ENCODE peak calls at places on chromosome 14, in six cellular contexts. K is HepG2, H is GM12892, A is K562, P is GM12878, Z is H1. B is an unnamed sample.

GRCh38 chr14:96051642-96052540 is 12.7 kb downstream of the C14orf132 start:
- DNase-seq in K (peak), H (no peak), A (no peak), P (no peak), Z (peak), B (no peak)

GRCh38 chr14:55026793-55027560 is at the start of the genes SOCS4 and WDHD1:
- DNase-seq in K (peak), H (peak), A (peak), P (peak), Z (peak), B (peak)

GRCh38 chr14:77612011-77612620 is 4.3 kb downstream of the SPTLC2 start:
- DNase-seq in K (no peak), H (no peak), A (no peak), P (no peak), Z (no peak), B (no peak)

GRCh38 chr14:69543341-69544249 is 31.1 kb downstream of the CCDC177 start:
- DNase-seq in K (no peak), H (no peak), A (no peak), P (no peak), Z (no peak), B (no peak)

GRCh38 chr14:71729581-71729980 is 202.6 kb upstream of the RGS6 start:
- DNase-seq in K (no peak), H (no peak), A (no peak), P (no peak), Z (no peak), B (no peak)

GRCh38 chr14:26896447-26896846 is 298.6 kb upstream of the NOVA1 start:
- DNase-seq in K (no peak), H (no peak), A (no peak), P (no peak), Z (no peak), B (no peak)

GRCh38 chr14:79564371-79564770 is 646.9 kb downstream of the DIO2 start:
- DNase-seq in K (no peak), H (no peak), A (no peak), P (no peak), Z (no peak), B (no peak)

GRCh38 chr14:102775855-102776760 is 1.1 kb upstream of the TRAF3 start:
- DNase-seq in K (peak), H (no peak), A (peak), P (no peak), Z (no peak), B (no peak)

DNA sequence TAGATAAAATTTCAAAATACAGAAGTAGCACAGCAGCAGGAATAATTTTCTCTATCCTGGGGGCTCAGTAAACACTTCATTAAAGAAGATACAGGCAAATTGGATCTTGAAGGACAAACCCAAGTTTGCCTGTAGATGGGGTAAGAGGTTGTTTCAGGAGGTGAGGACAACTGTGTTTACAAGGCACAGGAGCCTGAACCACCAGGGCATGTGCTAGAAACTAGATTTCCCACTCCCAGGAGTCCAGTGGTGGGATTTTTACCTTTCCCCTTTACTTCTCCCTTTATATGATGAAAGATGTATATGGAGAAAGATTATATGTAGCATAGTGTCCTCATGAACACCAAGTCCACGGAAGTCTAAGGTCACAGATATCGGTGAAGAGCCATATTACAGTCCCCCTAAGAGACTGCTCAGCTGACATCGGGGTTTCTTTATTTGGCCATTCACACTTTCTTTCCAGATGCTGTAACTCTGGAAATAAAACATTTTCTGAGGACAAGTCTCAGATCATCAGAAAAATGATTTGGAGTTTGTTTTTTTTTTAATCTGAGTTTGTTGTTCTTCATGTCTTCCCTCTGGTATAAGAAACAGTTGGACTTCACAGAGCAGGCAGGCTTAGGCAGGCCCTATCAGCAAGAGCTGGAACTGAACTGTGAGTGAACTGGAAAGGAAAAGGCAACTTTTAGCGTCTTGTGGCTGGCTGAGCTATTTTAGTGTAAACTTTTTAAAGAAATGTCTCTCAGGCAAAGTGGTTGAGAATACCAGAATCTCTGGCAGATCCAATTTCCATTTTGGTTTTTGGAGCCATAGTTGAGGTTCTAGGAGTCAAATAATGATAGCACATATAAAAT is 8.0 kb upstream of the EVL start:
- DNase-seq in K (no peak), H (peak), A (no peak), P (no peak), Z (no peak), B (no peak)
- TF ChIP-seq TAF1 in K (no peak), H (no peak), A (no peak), P (no peak), Z (no peak), B (no peak)

DNA sequence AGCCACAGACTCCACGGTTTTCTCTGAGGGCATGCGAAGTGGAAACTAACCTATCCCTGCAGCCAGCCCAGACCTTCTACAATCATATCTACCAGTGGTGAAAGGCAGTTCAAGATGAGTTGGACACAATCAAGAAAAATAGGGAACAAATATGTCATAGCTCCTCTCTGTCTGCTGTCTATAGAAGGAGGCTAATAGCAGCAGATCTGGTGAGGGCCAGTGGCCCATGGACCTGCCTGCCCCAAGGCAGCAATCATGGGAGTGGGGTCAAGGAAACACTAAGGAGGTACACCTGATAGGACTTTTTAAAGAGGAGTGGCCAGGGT is 149.5 kb downstream of the PRKCH start:
- DNase-seq in K (no peak), H (no peak), A (no peak), P (no peak), Z (no peak), B (no peak)
- TF ChIP-seq POLR2A in K (no peak), H (no peak), A (no peak), P (no peak), Z (no peak), B (no peak)

DNA sequence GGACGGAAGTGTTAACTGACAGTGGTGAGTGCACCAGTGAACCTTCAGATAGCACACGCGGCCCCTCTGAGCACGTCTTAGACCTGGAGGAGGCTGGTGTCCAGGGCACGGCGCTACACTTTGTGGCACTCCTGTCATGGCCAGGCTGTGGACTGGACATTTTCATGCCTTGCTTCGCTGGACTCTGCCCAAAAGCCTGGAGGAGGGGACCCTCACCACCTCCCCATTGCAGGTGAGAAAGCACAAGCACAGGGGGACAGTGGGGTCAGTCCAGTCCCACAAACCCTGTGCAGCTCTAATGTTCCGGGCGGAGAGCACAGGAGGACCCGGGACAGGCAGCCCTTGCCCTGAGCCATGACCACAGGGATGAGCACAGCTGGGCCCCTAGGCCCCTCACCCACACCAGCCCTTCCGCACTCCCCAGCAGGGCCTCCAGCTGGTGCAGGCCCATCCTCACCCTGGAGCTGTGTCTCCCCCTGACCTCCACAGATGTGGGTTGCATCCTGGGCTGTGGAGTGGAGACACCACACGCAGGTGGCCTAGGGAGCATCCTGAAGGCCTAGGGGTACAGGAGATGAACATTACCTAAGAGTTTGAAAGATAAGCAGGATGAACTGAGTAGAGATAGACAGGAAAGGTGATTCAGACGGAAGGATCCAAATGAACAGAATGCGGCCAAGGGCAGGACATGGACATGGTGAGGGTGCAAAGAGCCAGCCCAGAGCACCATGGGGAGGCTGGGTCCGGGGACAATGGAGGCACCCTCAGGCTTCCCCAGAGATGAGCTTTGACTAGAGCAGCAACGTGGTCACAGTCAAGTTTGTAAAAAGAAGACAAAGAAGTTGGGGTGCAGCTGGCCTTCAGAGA is 132.8 kb downstream of the BCL11B start:
- DNase-seq in K (no peak), H (no peak), A (no peak), P (no peak), Z (no peak), B (no peak)
- TF ChIP-seq TAF1 in K (no peak), H (no peak), A (no peak), P (no peak), Z (no peak), B (no peak)

DNA sequence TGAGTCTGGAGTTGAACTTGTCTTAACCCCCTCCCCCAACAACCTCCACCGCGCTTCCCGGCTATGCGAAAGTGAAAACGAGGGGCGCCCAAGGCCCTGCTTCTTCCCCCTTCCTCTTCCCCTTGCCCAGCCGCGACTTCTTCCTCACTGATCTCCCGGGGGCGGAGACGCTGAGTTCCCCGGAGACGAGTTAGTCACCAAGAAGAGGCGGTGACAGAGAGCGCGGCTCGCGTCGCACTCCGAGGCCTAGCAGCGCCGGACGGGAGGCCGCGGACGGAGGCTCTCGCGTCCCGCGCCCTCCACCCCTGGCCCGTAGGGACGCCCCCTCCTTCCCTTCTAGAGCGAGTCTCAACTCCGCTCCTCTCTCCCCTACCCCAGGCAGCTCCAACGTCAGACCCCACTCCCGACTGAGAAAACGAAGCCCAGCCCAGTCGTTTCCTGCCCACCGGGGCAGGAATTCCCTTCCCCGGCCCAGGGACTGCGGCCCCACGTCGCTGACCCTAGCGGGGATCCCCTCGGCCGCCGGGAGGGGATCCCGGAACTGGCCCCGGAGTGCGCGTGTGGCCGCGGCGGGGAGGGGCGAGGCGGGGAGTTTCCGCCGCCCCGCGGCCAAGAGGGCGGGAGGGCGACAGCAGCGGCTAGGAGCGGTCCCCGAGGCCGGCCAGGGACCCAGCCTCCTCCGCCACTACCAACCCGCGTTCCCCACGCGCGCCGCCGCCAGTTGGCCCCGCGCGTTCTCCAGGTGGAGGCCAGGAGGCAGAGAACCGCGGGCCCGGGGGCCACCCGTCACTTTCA is 1.4 kb downstream of the BAZ1A start:
- DNase-seq in K (no peak), H (peak), A (peak), P (peak), Z (peak), B (peak)
- TF ChIP-seq POLR2A in K (no peak), H (peak), A (peak), P (peak), Z (no peak), B (peak)

DNA sequence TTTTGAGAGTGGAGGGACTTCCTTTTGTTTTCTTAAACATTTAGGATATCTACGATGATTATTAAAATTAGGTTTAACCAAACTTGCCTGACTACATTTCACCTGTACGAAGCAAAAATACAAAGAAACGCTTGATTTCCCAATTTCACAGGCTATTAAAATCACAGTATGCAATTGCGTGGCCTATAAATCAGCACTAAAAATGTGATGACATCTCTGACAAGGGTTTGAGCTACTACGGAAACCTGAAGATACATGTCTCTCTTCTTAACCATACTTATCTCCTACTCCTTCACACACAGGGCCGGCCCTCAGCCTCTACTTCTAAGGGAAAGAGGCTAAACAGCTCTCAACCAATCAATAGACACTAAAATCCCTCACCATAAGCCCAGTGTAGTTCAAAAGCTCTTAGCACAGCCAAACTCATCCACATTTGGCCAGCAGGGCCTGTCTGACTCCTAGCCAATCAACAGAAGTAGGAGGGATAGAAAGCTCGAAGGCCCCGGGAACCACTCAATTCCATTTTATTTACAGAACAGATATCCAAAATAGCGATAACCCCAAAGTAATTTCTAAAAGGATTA is 137.3 kb downstream of the FOXN3 start:
- DNase-seq in K (no peak), H (no peak), A (no peak), P (no peak), Z (no peak), B (no peak)
- TF ChIP-seq TAF1 in K (no peak), H (no peak), A (no peak), P (no peak), Z (no peak), B (no peak)

GRCh38 chr14:24146978-24147760 is at the start of gene RNF31:
- DNase-seq in K (peak), H (peak), A (peak), P (peak), Z (peak), B (peak)
- TF ChIP-seq POLR2A in K (no peak), H (peak), A (peak), P (peak), Z (no peak), B (no peak)